ENCODE peak calls at places on chromosome 7, in five cellular contexts. J is naive B cell, X is dorsolateral prefrontal cortex, R is anterior cingulate cortex, G is T-cell. U is an unnamed sample.

GRCh38 chr7:55233001-55233400 is 132.1 kb upstream of the LANCL2 start:
- DNase-seq in X (no peak), J (no peak), G (no peak), R (no peak), U (no peak)

GRCh38 chr7:130096243-130096827 is 26.0 kb downstream of the KLHDC10 start:
- DNase-seq in X (no peak), R (no peak), G (no peak), J (no peak), U (no peak)

GRCh38 chr7:4849390-4849789 is 12.4 kb downstream of the PAPOLB start:
- DNase-seq in R (no peak), J (no peak), G (peak), X (peak), U (no peak)

GRCh38 chr7:77235280-77235679 is 35.7 kb upstream of the FGL2 start:
- DNase-seq in G (no peak), R (no peak), X (no peak), J (no peak), U (no peak)

GRCh38 chr7:27202018-27202740 is 2.3 kb upstream of the HOXA13 start:
- DNase-seq in G (no peak), X (no peak), J (no peak), R (no peak), U (no peak)

GRCh38 chr7:90771281-90771680 is 175.2 kb downstream of the CDK14 start:
- DNase-seq in G (no peak), X (no peak), J (no peak), R (no peak), U (no peak)

GRCh38 chr7:75534727-75535307 is 42.7 kb downstream of the SPDYE5 start:
- DNase-seq in X (no peak), G (no peak), R (no peak), J (no peak), U (no peak)

GRCh38 chr7:108079291-108080057 is 50.7 kb downstream of the LAMB4 start:
- DNase-seq in J (no peak), X (no peak), G (no peak), R (no peak), U (no peak)

U was measured in posterior cingulate gyrus.